ENCODE peak calls at places on chromosomes 11 and 22, in four cellular contexts. One of them, this sample, is unnamed.

GRCh38 chr22:43397766-43398165 is 14.0 kb upstream of the MPPED1 start:
- DNase-seq in left lobe of liver: no peak
- DNase-seq in left cardiac atrium: no peak
- DNase-seq in OCI-M1: no peak
- DNase-seq in this sample: no peak

GRCh38 chr11:12272821-12273617 is 104.4 kb upstream of the PARVA start:
- DNase-seq in left lobe of liver: no peak
- DNase-seq in left cardiac atrium: no peak
- DNase-seq in OCI-M1: no peak
- DNase-seq in this sample: peak

GRCh38 chr11:66015936-66016792 is 4.4 kb downstream of the CST6 start:
- DNase-seq in left lobe of liver: no peak
- DNase-seq in left cardiac atrium: no peak
- DNase-seq in OCI-M1: no peak
- DNase-seq in this sample: no peak

GRCh38 chr11:58844600-58844999 is at the start of gene GLYATL2:
- DNase-seq in left lobe of liver: no peak
- DNase-seq in left cardiac atrium: no peak
- DNase-seq in OCI-M1: no peak
- DNase-seq in this sample: no peak

GRCh38 chr11:7115775-7116174 is 27.0 kb downstream of the RBMXL2 start:
- DNase-seq in left lobe of liver: no peak
- DNase-seq in left cardiac atrium: no peak
- DNase-seq in OCI-M1: no peak
- DNase-seq in this sample: no peak

GRCh38 chr11:45285931-45286632 is at the start of gene SYT13:
- DNase-seq in left lobe of liver: no peak
- DNase-seq in left cardiac atrium: peak
- DNase-seq in OCI-M1: no peak
- DNase-seq in this sample: no peak

GRCh38 chr11:57637626-57638004 is 12.1 kb downstream of the YPEL4 start:
- DNase-seq in left lobe of liver: no peak
- DNase-seq in left cardiac atrium: no peak
- DNase-seq in OCI-M1: no peak
- DNase-seq in this sample: peak

GRCh38 chr11:62850911-62851806 is 11.8 kb upstream of the WDR74 start:
- DNase-seq in left lobe of liver: no peak
- DNase-seq in left cardiac atrium: no peak
- DNase-seq in OCI-M1: peak
- DNase-seq in this sample: no peak

GRCh38 chr11:114058026-114058706 is 1.3 kb upstream of the ZBTB16 start:
- DNase-seq in left lobe of liver: peak
- DNase-seq in left cardiac atrium: peak
- DNase-seq in OCI-M1: no peak
- DNase-seq in this sample: peak

GRCh38 chr11:60748225-60748624 is 8.4 kb upstream of the MS4A15 start:
- DNase-seq in left lobe of liver: no peak
- DNase-seq in left cardiac atrium: no peak
- DNase-seq in OCI-M1: no peak
- DNase-seq in this sample: no peak

GRCh38 chr11:100785148-100785983 is 98.3 kb downstream of the ARHGAP42 start:
- DNase-seq in left lobe of liver: no peak
- DNase-seq in left cardiac atrium: no peak
- DNase-seq in OCI-M1: no peak
- DNase-seq in this sample: no peak

GRCh38 chr11:67607507-67607906 is 771 bp downstream of the NDUFV1 start:
- DNase-seq in left lobe of liver: no peak
- DNase-seq in left cardiac atrium: no peak
- DNase-seq in OCI-M1: no peak
- DNase-seq in this sample: no peak

GRCh38 chr22:21634844-21635243 is 2.3 kb downstream of the CCDC116 start:
- DNase-seq in left lobe of liver: no peak
- DNase-seq in left cardiac atrium: no peak
- DNase-seq in OCI-M1: no peak
- DNase-seq in this sample: no peak

GRCh38 chr22:47377926-47378560 is 615.6 kb downstream of the TBC1D22A start:
- DNase-seq in left lobe of liver: no peak
- DNase-seq in left cardiac atrium: no peak
- DNase-seq in OCI-M1: no peak
- DNase-seq in this sample: no peak